ENCODE peak calls at places on chromosomes 7 and 10, in ten cellular contexts. E is CD4-positive, CD25-positive, alpha-beta regulatory T cell; S is heart right ventricle; O is cardiac muscle cell; W is uterus; C is tibial artery; I is stomach; X is body of pancreas; J is mesenchymal stem cell; R is kidney. T is an unnamed sample.

GRCh38 chr10:1214882-1215540 is 158.8 kb downstream of the WDR37 start:
- DNase-seq in E (no peak), S (no peak), O (no peak), W (no peak), C (no peak), I (no peak), X (no peak), J (no peak), R (no peak), T (no peak)

GRCh38 chr10:132845041-132845551 is 59.1 kb upstream of the NKX6-2 start:
- DNase-seq in E (no peak), S (no peak), O (no peak), W (peak; percentile 7), C (no peak), I (no peak), X (no peak), J (no peak), R (peak; percentile 48), T (no peak)

GRCh38 chr7:45606050-45606449 is 31.9 kb downstream of the ADCY1 start:
- DNase-seq in E (no peak), S (no peak), O (no peak), W (no peak), C (no peak), I (peak; percentile 16), X (no peak), J (no peak), R (peak; percentile 17), T (no peak)

GRCh38 chr10:99461230-99461629 is 30.8 kb upstream of the GOT1 start:
- DNase-seq in E (no peak), S (no peak), O (no peak), W (no peak), C (no peak), I (no peak), X (no peak), J (peak; percentile 74), R (no peak), T (peak; percentile 65)

GRCh38 chr7:28957822-28958234 is 302 bp downstream of the TRIL start:
- DNase-seq in E (no peak), S (no peak), O (no peak), W (peak; percentile 28), C (no peak), I (no peak), X (no peak), J (no peak), R (peak; percentile 81), T (no peak)

GRCh38 chr7:1137517-1138167 is 22.4 kb downstream of the ZFAND2A start:
- DNase-seq in E (no peak), S (no peak), O (no peak), W (no peak), C (no peak), I (no peak), X (no peak), J (no peak), R (no peak), T (no peak)

GRCh38 chr7:130917669-130918128 is 183.7 kb upstream of the KLF14 start:
- DNase-seq in E (no peak), S (no peak), O (no peak), W (no peak), C (no peak), I (no peak), X (no peak), J (peak; percentile 84), R (no peak), T (no peak)

GRCh38 chr7:93331706-93332105 is 99.5 kb downstream of the VPS50 start:
- DNase-seq in E (no peak), S (no peak), O (no peak), W (no peak), C (no peak), I (no peak), X (no peak), J (no peak), R (no peak), T (no peak)

GRCh38 chr10:86079088-86079487 is 287.5 kb downstream of the GRID1 start:
- DNase-seq in E (no peak), S (no peak), O (peak; percentile 64), W (no peak), C (no peak), I (peak; percentile 5), X (no peak), J (no peak), R (no peak), T (no peak)

GRCh38 chr7:121994625-121995410 is 121.9 kb downstream of the PTPRZ1 start:
- DNase-seq in E (peak; percentile 16), S (peak; percentile 16), O (peak; percentile 90), W (no peak), C (peak; percentile 48), I (peak; percentile 72), X (peak; percentile 73), J (peak; percentile 80), R (no peak), T (peak; percentile 76)

GRCh38 chr10:73801253-73801590 is 10.2 kb downstream of the NDST2 start:
- DNase-seq in E (no peak), S (no peak), O (no peak), W (no peak), C (no peak), I (no peak), X (no peak), J (no peak), R (no peak), T (no peak)

GRCh38 chr7:50069613-50070012 is 23.4 kb downstream of the ZPBP start:
- DNase-seq in E (no peak), S (no peak), O (peak; percentile 36), W (peak; percentile 31), C (no peak), I (no peak), X (peak; percentile 30), J (no peak), R (peak; percentile 78), T (no peak)

GRCh38 chr10:93357680-93358079 is 124.5 kb downstream of the MYOF start:
- DNase-seq in E (peak; percentile 18), S (no peak), O (peak; percentile 62), W (no peak), C (no peak), I (no peak), X (no peak), J (peak; percentile 55), R (no peak), T (no peak)

GRCh38 chr7:156684661-156685060 is 44.1 kb downstream of the RNF32 start:
- DNase-seq in E (no peak), S (no peak), O (no peak), W (no peak), C (no peak), I (no peak), X (no peak), J (no peak), R (no peak), T (no peak)

GRCh38 chr7:73822319-73823173 is 8.2 kb upstream of the CLDN4 start:
- DNase-seq in E (no peak), S (no peak), O (peak; percentile 64), W (peak; percentile 40), C (peak; percentile 76), I (no peak), X (peak; percentile 49), J (peak; percentile 98), R (peak; percentile 91), T (peak; percentile 92)

GRCh38 chr10:77925410-77925794 is 1.2 kb downstream of the DLG5 start:
- DNase-seq in E (no peak), S (peak; percentile 31), O (peak; percentile 46), W (peak; percentile 47), C (no peak), I (no peak), X (peak; percentile 39), J (peak; percentile 59), R (no peak), T (no peak)
- H3K4me3 ChIP-seq in E (no peak overlapping the region), S (peak overlapping the region; percentile 71), O (peak overlapping the region; percentile 76), W (peak overlapping the region; percentile 55), C (peak overlapping the region; percentile 67), I (peak overlapping the region; percentile 82), X (no peak overlapping the region), J (peak overlapping the region; percentile 90), R (peak overlapping the region; percentile 80), T (peak overlapping the region; percentile 76)

GRCh38 chr7:149775176-149775556 is 1.8 kb upstream of the ZNF467 start:
- DNase-seq in E (no peak), S (no peak), O (no peak), W (no peak), C (no peak), I (no peak), X (no peak), J (no peak), R (no peak), T (no peak)
- H3K27ac ChIP-seq in E (no peak overlapping the region), S (peak overlapping the region; percentile 36), O (no peak overlapping the region), W (no peak overlapping the region), C (no peak overlapping the region), I (peak overlapping the region; percentile 7), X (no peak overlapping the region), J (no peak overlapping the region), R (no peak overlapping the region), T (no peak overlapping the region)

GRCh38 chr7:36441344-36442022 is 51.8 kb downstream of the ANLN start:
- DNase-seq in E (no peak), S (no peak), O (no peak), W (no peak), C (no peak), I (no peak), X (no peak), J (no peak), R (no peak), T (no peak)

GRCh38 chr7:36440880-36441279 is 51.2 kb downstream of the ANLN start:
- DNase-seq in E (peak; percentile 10), S (no peak), O (peak; percentile 64), W (no peak), C (no peak), I (no peak), X (no peak), J (peak; percentile 57), R (no peak), T (no peak)

GRCh38 chr7:36439624-36440023 is 50.0 kb downstream of the ANLN start:
- DNase-seq in E (no peak), S (no peak), O (peak; percentile 64), W (no peak), C (no peak), I (no peak), X (no peak), J (no peak), R (no peak), T (no peak)

DNA sequence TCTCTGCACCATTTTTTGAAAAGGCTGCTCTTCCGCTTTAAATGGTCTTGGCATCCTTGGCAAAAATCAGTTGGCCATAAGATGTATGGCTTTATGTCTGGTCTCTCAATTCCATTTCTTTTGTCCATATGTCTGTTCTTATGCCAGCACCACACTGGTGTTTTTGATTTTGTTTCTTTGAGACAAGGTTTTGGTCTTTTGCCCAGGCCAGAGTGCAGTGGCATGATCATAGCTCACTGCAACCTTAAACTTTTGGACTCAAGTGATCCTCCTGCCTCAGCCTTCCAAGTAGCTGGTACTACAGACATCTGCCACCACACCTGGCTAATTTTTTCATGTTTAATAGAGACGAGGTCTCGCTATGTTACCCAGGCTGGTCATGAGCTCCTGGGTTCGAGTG is 48.5 kb downstream of the ANLN start:
- DNase-seq in E (no peak), S (no peak), O (no peak), W (no peak), C (no peak), I (no peak), X (no peak), J (no peak), R (no peak), T (no peak)
- H3K36me3 ChIP-seq in E (no peaks in the 10 kb centered on the region), S (no peaks in the 10 kb centered on the region), O (no peaks in the 10 kb centered on the region), W (no peaks in the 10 kb centered on the region), C (no peaks in the 10 kb centered on the region), I (no peaks in the 10 kb centered on the region), X (no peaks in the 10 kb centered on the region), J (no peaks in the 10 kb centered on the region), R (no peaks in the 10 kb centered on the region), T (no peaks in the 10 kb centered on the region)

DNA sequence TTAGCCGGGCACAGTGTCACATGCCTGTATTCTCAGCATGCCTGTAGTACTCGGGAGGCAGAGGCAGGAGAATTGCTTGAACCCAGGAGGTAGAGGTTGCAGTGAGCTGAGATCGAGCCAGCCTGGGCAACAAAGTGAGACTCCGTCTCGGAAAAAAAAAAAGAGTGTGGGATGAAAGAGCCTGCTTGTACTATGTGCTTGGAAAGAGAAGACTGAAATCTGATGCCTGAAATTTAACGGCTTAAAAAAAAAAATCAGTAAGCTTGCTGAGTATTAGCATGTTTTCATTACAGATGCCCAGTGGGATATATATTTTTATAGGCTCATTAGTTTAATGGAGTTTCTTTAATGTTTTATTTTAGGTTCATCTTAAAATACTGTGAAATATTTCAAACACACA is 4.2 kb downstream of the NT5C2 start:
- DNase-seq in E (no peak), S (no peak), O (peak; percentile 32), W (no peak), C (no peak), I (no peak), X (no peak), J (no peak), R (no peak), T (no peak)
- H3K4me3 ChIP-seq in E (no peak overlapping the region), S (no peak overlapping the region), O (no peak overlapping the region), W (no peak overlapping the region), C (peak overlapping the region; percentile 15), I (peak overlapping the region; percentile 8), X (no peak overlapping the region), J (peak overlapping the region; percentile 46), R (no peak overlapping the region), T (no peak overlapping the region)

T was measured in brain microvascular endothelial cell.